ENCODE peak calls at places on chromosomes 4 and X, in six cellular contexts. S is lung, V is cardiac muscle cell, D is AG09309, K is dorsolateral prefrontal cortex, A is IMR-90. P is an unnamed sample.

GRCh38 chrX:30364229-30364628 is 55.0 kb upstream of the NR0B1 start:
- DNase-seq in S (no peak), D (no peak), A (no peak), K (no peak), V (no peak), P (no peak)

GRCh38 chr4:134911941-134912340 is 710.4 kb upstream of the PABPC4L start:
- DNase-seq in S (no peak), K (no peak), V (no peak), A (no peak), D (no peak), P (no peak)

GRCh38 chr4:54363037-54363436 is 133.9 kb downstream of the PDGFRA start:
- DNase-seq in S (no peak), D (no peak), A (no peak), K (no peak), V (no peak), P (no peak)

GRCh38 chr4:57137261-57137660 is 27.1 kb upstream of the IGFBP7 start:
- DNase-seq in S (no peak), V (no peak), K (no peak), A (no peak), D (no peak), P (no peak)

GRCh38 chrX:124343016-124343415 is 3.3 kb upstream of the SH2D1A start:
- DNase-seq in S (no peak), V (no peak), K (no peak), D (no peak), A (no peak), P (no peak)

GRCh38 chrX:96538104-96538725 is 146.4 kb upstream of the DIAPH2 start:
- DNase-seq in D (no peak), S (no peak), V (peak; percentile 3), K (no peak), A (no peak), P (no peak)

GRCh38 chrX:152405561-152405960 is 45.6 kb downstream of the GABRA3 start:
- DNase-seq in K (no peak), V (no peak), S (no peak), D (no peak), A (no peak), P (no peak)

GRCh38 chr4:71132486-71132885 is 139.0 kb downstream of the DCK start:
- DNase-seq in V (peak; percentile 38), S (no peak), K (no peak), D (peak; percentile 44), A (peak; percentile 60), P (no peak)

GRCh38 chr4:15186826-15187225 is 184.5 kb downstream of the CPEB2 start:
- DNase-seq in V (no peak), A (no peak), D (no peak), K (no peak), S (no peak), P (no peak)

GRCh38 chr4:7973545-7973981 is 33.9 kb upstream of the AFAP1 start:
- DNase-seq in A (peak; percentile 74), D (peak; percentile 45), S (no peak), K (no peak), V (peak; percentile 52), P (no peak)

GRCh38 chr4:38873290-38873949 is 5.8 kb downstream of the FAM114A1 start:
- DNase-seq in V (no peak), S (no peak), D (no peak), K (no peak), A (no peak), P (no peak)

GRCh38 chrX:3638280-3638873 is 75.1 kb downstream of the PRKX start:
- DNase-seq in A (peak; percentile 48), V (peak; percentile 53), S (no peak), D (no peak), K (peak; percentile 11), P (peak; percentile 71)

GRCh38 chr4:121049072-121049599 is 23.2 kb downstream of the NDNF start:
- DNase-seq in V (no peak), D (no peak), S (no peak), K (no peak), A (no peak), P (no peak)

GRCh38 chr4:81040175-81040659 is 9.7 kb downstream of the BMP3 start:
- DNase-seq in S (no peak), D (no peak), A (peak; percentile 35), K (no peak), V (peak; percentile 55), P (no peak)

GRCh38 chrX:114626323-114626722 is 42.4 kb downstream of the HTR2C start:
- DNase-seq in S (no peak), A (peak; percentile 3), K (no peak), V (peak; percentile 35), D (no peak), P (no peak)

GRCh38 chr4:142500966-142501365 is 345.1 kb downstream of the INPP4B start:
- DNase-seq in S (no peak), V (no peak), K (no peak), A (no peak), D (no peak), P (no peak)

GRCh38 chr4:90602728-90603127 is 475.5 kb downstream of the CCSER1 start:
- DNase-seq in D (no peak), S (no peak), V (no peak), A (no peak), K (no peak), P (no peak)

GRCh38 chr4:22174640-22175039 is 226.1 kb upstream of the KCNIP4 start:
- DNase-seq in D (no peak), A (no peak), S (no peak), V (no peak), K (no peak), P (no peak)

GRCh38 chr4:167168611-167169010 is 65.7 kb downstream of the SPOCK3 start:
- DNase-seq in D (no peak), S (no peak), A (no peak), V (no peak), K (no peak), P (no peak)

GRCh38 chrX:8179653-8180052 is 8.6 kb upstream of the VCX2 start:
- DNase-seq in A (no peak), D (no peak), K (no peak), S (no peak), V (peak; percentile 6), P (no peak)

GRCh38 chr4:138978600-138978999 is 37.0 kb upstream of the NOCT start:
- DNase-seq in D (no peak), A (no peak), K (no peak), S (no peak), V (no peak), P (no peak)

GRCh38 chr4:159190646-159191045 is 87.8 kb downstream of the RAPGEF2 start:
- DNase-seq in S (no peak), D (no peak), A (no peak), V (no peak), K (no peak), P (no peak)

GRCh38 chr4:120877021-120877420 is 45.5 kb downstream of the PRDM5 start:
- DNase-seq in K (no peak), A (no peak), D (no peak), V (no peak), S (no peak), P (no peak)

GRCh38 chr4:152807294-152807829 is 27.6 kb downstream of the ARFIP1 start:
- DNase-seq in V (peak; percentile 16), S (no peak), K (no peak), D (no peak), A (peak; percentile 50), P (no peak)

GRCh38 chr4:150242820-150243458 is 164.7 kb downstream of the DCLK2 start:
- DNase-seq in S (no peak), K (no peak), V (peak; percentile 62), A (peak; percentile 60), D (no peak), P (peak; percentile 46)

DNA sequence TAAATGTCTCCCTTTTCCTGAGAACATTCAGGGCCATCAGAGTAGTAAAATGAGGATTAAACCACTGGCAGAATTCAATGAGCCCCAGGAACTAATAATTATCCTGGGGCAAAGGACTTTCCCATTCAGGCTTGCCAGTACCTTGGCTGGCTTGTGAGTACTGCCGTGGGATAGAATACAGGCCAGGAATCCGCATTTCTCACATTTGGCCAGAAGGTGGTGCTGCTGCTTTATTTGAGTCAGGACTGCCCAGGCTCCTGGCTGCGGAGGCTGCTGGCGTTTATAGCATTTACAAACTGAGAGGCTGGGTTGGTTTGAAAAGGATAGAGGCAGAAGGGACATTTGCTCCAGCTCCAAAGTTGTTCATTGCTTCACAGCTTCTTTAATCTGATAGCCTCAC is 91.4 kb downstream of the RTL9 start:
- DNase-seq in S (peak; percentile 80), A (peak; percentile 63), V (peak; percentile 76), K (peak; percentile 72), D (peak; percentile 37), P (peak; percentile 89)
- TF ChIP-seq CTCF in S (peak; percentile 69), A (peak; percentile 84), V (peak; percentile 65), K (peak; percentile 72), D (peak; percentile 78), P (peak; percentile 94)

GRCh38 chr4:177380730-177381287 is 61.4 kb downstream of the AGA start:
- DNase-seq in K (no peak), V (no peak), A (no peak), D (no peak), S (no peak), P (no peak)
- TF ChIP-seq CTCF in K (no peak), V (no peak), A (peak; percentile 17), D (peak; percentile 20), S (no peak), P (no peak)

DNA sequence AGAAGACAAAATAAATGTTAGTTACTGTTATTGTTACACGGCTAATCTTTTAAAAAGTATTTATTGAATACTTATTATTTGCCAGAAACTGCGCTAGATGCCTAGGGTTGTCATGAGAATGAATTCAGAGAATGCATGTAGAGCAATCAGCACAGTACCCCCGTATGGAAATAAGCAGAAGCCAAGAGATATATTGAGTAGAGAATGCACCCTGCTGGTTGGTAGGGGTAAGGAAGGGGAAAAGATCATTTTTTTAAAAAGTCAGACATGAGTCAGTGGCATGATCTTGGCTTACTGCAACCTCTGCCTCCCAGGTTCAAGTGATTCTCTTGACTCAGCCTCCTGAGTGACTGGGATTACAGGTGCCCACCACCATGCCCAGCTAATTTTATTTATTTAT is 13.1 kb upstream of the DRP2 start:
- DNase-seq in V (peak; percentile 59), D (no peak), A (peak; percentile 58), K (no peak), S (no peak), P (no peak)
- TF ChIP-seq CTCF in V (peak; percentile 40), D (peak; percentile 61), A (peak; percentile 62), K (peak; percentile 24), S (no peak), P (peak; percentile 60)

GRCh38 chrX:119417376-119417775 is 18.2 kb downstream of the SLC25A43 start:
- DNase-seq in D (no peak), V (no peak), K (no peak), S (no peak), A (no peak), P (no peak)

GRCh38 chrX:119419146-119419545 is 20.0 kb downstream of the SLC25A43 start:
- DNase-seq in K (no peak), A (no peak), D (no peak), S (no peak), V (no peak), P (no peak)

GRCh38 chrX:119419898-119420297 is 20.8 kb downstream of the SLC25A43 start:
- DNase-seq in A (no peak), K (no peak), S (no peak), D (no peak), V (no peak), P (no peak)

GRCh38 chrX:119421306-119421705 is 22.2 kb downstream of the SLC25A43 start:
- DNase-seq in K (no peak), A (no peak), D (no peak), V (no peak), S (no peak), P (no peak)

DNA sequence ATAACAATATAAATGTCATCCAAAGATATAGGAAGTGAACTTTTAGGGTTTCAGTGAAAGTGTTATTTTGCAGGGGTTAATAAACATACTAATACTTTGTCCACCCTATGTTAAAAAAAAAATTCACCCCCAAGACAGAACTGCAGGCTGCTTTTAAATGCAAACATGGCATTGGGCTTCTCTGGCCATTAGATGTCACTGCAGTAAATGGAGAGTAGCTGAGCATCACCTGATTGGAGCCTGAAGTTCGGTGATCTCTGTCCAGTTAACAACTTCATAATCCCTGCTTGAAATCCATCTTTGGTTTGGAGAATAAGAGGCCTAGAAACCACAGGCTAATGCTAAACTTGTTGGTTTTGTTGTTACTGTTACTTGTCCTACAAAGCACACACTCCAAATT is 18.7 kb downstream of the SLC25A43 start:
- DNase-seq in A (no peak), V (peak; percentile 17), S (no peak), K (no peak), D (no peak), P (no peak)
- TF ChIP-seq CTCF in A (peak; percentile 31), V (peak; percentile 18), S (no peak), K (peak; percentile 24), D (peak; percentile 15), P (no peak)

P was measured in neural crest cell.